ENCODE peak calls at places on chromosomes 2 and 18, in seven cellular contexts. U, F, H, R, O, D and G are unnamed samples.

GRCh38 chr2:9099341-9099751 is 95.9 kb upstream of the MBOAT2 start:
- DNase-seq in U (no peak), F (peak), D (no peak), O (no peak), R (peak), H (no peak), G (no peak)

GRCh38 chr2:72136349-72136748 is 11.3 kb downstream of the CYP26B1 start:
- DNase-seq in D (no peak), U (no peak), F (no peak), H (no peak), O (no peak), R (no peak), G (no peak)

GRCh38 chr2:215498411-215498810 is 62.5 kb upstream of the FN1 start:
- DNase-seq in O (no peak), D (no peak), H (no peak), F (peak), U (peak), R (no peak), G (no peak)

GRCh38 chr2:70188460-70188859 is 2.4 kb downstream of the C2orf42 start:
- DNase-seq in H (no peak), R (no peak), O (no peak), D (no peak), U (peak), F (no peak), G (no peak)

GRCh38 chr2:202056611-202057010 is 16.4 kb upstream of the KIAA2012 start:
- DNase-seq in U (no peak), D (no peak), R (no peak), O (no peak), F (no peak), H (no peak), G (no peak)

GRCh38 chr2:47334356-47335136 is 68.4 kb upstream of the MSH2 start:
- DNase-seq in U (no peak), F (no peak), O (no peak), R (no peak), D (no peak), H (no peak), G (peak)

GRCh38 chr2:30871440-30871839 is 64.2 kb upstream of the CAPN13 start:
- DNase-seq in R (no peak), U (no peak), H (no peak), O (no peak), F (no peak), D (no peak), G (peak)

GRCh38 chr18:68121826-68122225 is 593.1 kb downstream of the TMX3 start:
- DNase-seq in F (no peak), H (no peak), R (no peak), O (no peak), U (no peak), D (peak), G (no peak)

GRCh38 chr2:113887393-113887792 is 2.5 kb upstream of the ACTR3 start:
- DNase-seq in H (no peak), U (no peak), D (no peak), F (no peak), R (no peak), O (no peak), G (no peak)